ENCODE peak calls at places on chromosomes 2 and 18, in eight cellular contexts. M is T-helper 17 cell; C is AG09309; N is lower leg skin; A is heart left ventricle; G is Kasumi-1; H is Panc1; Z is CD4-positive, alpha-beta T cell. W is an unnamed sample.

GRCh38 chr2:241940329-241940728 is 70.8 kb downstream of the RTP5 start:
- DNase-seq in M (no peak), C (no peak), N (peak; percentile 36), A (no peak), G (peak; percentile 1), H (no peak), Z (no peak), W (no peak)

GRCh38 chr2:72386288-72386687 is 238.6 kb upstream of the CYP26B1 start:
- DNase-seq in M (no peak), C (no peak), N (no peak), A (no peak), G (no peak), H (no peak), Z (no peak), W (no peak)

GRCh38 chr2:8545676-8546318 is 136.1 kb upstream of the ID2 start:
- DNase-seq in M (no peak), C (no peak), N (peak; percentile 75), A (no peak), G (no peak), H (no peak), Z (no peak), W (no peak)

GRCh38 chr2:124975224-124975623 is 950.1 kb downstream of the CNTNAP5 start:
- DNase-seq in M (no peak), C (no peak), N (no peak), A (no peak), G (no peak), H (no peak), Z (no peak), W (no peak)

GRCh38 chr18:3623769-3624545 is 174.0 kb downstream of the TGIF1 start:
- DNase-seq in M (no peak), C (peak; percentile 98), N (peak; percentile 95), A (peak; percentile 73), G (no peak), H (peak; percentile 95), Z (no peak), W (peak; percentile 58)

GRCh38 chr18:48152549-48152948 is 222.1 kb upstream of the SMAD2 start:
- DNase-seq in M (no peak), C (peak; percentile 17), N (peak; percentile 52), A (no peak), G (no peak), H (no peak), Z (no peak), W (no peak)

GRCh38 chr2:17684008-17684407 is 69.6 kb downstream of the SMC6 start:
- DNase-seq in M (no peak), C (no peak), N (no peak), A (no peak), G (no peak), H (no peak), Z (no peak), W (no peak)

GRCh38 chr2:143686585-143687164 is 557.5 kb downstream of the ARHGAP15 start:
- DNase-seq in M (no peak), C (peak; percentile 5), N (no peak), A (no peak), G (peak; percentile 85), H (peak; percentile 5), Z (no peak), W (no peak)

GRCh38 chr2:2877427-2877826 is 500.2 kb downstream of the EIPR1 start:
- DNase-seq in M (no peak), C (no peak), N (peak; percentile 63), A (no peak), G (no peak), H (no peak), Z (no peak), W (peak; percentile 32)

GRCh38 chr2:102872388-102872787 is 110.6 kb downstream of the TMEM182 start:
- DNase-seq in M (no peak), C (no peak), N (no peak), A (no peak), G (peak; percentile 7), H (no peak), Z (no peak), W (no peak)

W was measured in activated CD8-positive, alpha-beta memory T cell treated with anti-CD3 and anti-CD28 coated beads for 24 hours.